ENCODE peak calls at places on chromosomes 16 and 17, in five cellular contexts. S is lower leg skin, N is astrocyte of the spinal cord, W is foreskin fibroblast, H is ascending aorta. C is an unnamed sample.
A peak's percentile ranks its signal among the peaks of the same experiment; 100 is the strongest.

GRCh38 chr17:50199651-50200446 is 1.6 kb downstream of the COL1A1 start:
- DNase-seq in S (peak; percentile 93), N (peak; percentile 98), W (peak; percentile 98), H (peak; percentile 83), C (no peak)

GRCh38 chr16:68074850-68075249 is 10.3 kb upstream of the NFATC3 start:
- DNase-seq in S (no peak), N (no peak), W (no peak), H (no peak), C (no peak)

GRCh38 chr17:70172921-70173320 is 3.6 kb downstream of the KCNJ2 start:
- DNase-seq in S (no peak), N (peak; percentile 40), W (peak; percentile 45), H (no peak), C (no peak)

GRCh38 chr17:57761887-57762286 is 16.8 kb upstream of the CCDC182 start:
- DNase-seq in S (no peak), N (no peak), W (no peak), H (no peak), C (no peak)

GRCh38 chr17:39099686-39100293 is 51.6 kb downstream of the PLXDC1 start:
- DNase-seq in S (no peak), N (peak; percentile 23), W (peak; percentile 64), H (no peak), C (no peak)

GRCh38 chr17:27530791-27531391 is 74.6 kb downstream of the KSR1 start:
- DNase-seq in S (peak; percentile 26), N (peak; percentile 25), W (no peak), H (peak; percentile 23), C (no peak)

GRCh38 chr17:34300652-34301390 is 15.3 kb downstream of the CCL11 start:
- DNase-seq in S (no peak), N (peak; percentile 72), W (peak; percentile 52), H (no peak), C (no peak)

GRCh38 chr17:50469005-50469605 is 425 bp upstream of the CHAD start:
- DNase-seq in S (no peak), N (no peak), W (peak; percentile 36), H (no peak), C (no peak)

GRCh38 chr16:89388536-89388935 is 101.8 kb downstream of the ANKRD11 start:
- DNase-seq in S (no peak), N (no peak), W (no peak), H (no peak), C (no peak)

GRCh38 chr17:48997827-48998556 is 807 bp downstream of the IGF2BP1 start:
- DNase-seq in S (no peak), N (no peak), W (peak; percentile 58), H (no peak), C (no peak)

GRCh38 chr17:57104461-57105175 is 19.6 kb downstream of the AKAP1 start:
- DNase-seq in S (no peak), N (peak; percentile 47), W (peak; percentile 82), H (no peak), C (no peak)

DNA sequence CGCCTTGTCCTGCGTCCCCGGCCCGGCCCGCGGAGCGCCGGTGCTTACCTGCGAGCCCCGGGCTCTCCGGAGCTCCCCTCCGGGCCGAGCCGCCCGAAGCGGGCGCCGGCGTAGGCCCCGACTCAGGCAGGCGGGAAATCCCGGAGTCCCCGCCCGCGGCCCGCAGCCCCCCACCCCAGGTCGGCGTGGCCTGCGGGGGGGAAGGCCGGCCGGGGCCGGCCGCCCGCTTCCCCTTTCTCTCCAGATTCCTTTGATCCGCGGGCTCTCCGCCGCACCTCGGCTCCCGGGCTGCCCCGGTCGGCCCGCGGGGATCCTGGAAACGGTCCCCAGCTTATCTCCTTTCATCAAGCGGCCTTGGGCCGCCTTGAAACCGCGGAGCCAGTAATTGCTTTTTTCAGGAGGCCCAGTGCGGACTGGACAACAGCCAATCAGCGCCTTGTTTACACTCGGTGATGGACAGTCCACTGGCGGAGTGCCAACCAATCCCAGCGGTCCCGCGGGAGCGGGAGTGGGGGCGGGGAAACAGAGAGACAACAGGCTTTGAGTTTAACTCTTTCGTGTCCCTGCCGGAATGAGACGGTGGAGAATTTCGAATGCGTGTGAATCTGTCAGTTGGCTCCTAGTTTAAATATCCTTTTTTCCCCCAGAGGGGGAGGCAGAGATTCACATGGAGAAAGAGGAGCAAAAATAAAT is 1.4 kb upstream of the BAHCC1 start:
- DNase-seq in S (peak; percentile 100), N (peak; percentile 100), W (peak; percentile 100), H (peak; percentile 99), C (peak; percentile 95)
- TF ChIP-seq CTCF in S (no peak), N (peak; percentile 22), W (no peak), H (no peak), C (peak; percentile 6)

GRCh38 chr16:53898993-53899392 is 195.0 kb downstream of the FTO start:
- DNase-seq in S (no peak), N (no peak), W (peak; percentile 33), H (no peak), C (no peak)

GRCh38 chr16:53893731-53894435 is 189.9 kb downstream of the FTO start:
- DNase-seq in S (no peak), N (peak; percentile 68), W (peak; percentile 87), H (no peak), C (no peak)

GRCh38 chr16:53899471-53899870 is 195.5 kb downstream of the FTO start:
- DNase-seq in S (no peak), N (no peak), W (no peak), H (no peak), C (no peak)

GRCh38 chr16:53900678-53901077 is 196.7 kb downstream of the FTO start:
- DNase-seq in S (no peak), N (no peak), W (no peak), H (no peak), C (no peak)

DNA sequence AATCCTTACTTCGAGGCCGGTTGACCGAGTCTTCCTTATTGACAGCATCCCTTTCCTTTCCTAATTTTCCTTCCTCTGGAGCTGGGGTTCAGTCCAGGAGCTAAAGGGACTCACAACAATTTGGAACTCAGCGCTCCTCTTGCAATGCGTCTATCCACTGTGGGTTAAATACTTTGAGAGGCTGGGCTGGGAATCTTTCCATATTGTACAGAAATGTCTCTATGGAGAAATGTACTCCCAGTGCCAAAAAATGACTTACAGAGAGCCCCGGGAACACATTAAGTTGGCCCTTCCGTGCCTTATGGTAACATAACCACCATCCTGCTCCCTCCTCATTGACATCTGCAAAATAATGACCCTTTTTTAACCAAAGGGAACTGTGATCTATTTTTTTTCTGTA is 192.8 kb downstream of the FTO start:
- DNase-seq in S (no peak), N (no peak), W (no peak), H (no peak), C (no peak)
- H3K4me3 ChIP-seq in S (no peak overlapping the region), N (no peak overlapping the region), W (no peak overlapping the region), H (no peak overlapping the region), C (no peak overlapping the region)

GRCh38 chr17:5111402-5112204 is at the start of gene ZNF232:
- DNase-seq in S (peak; percentile 90), N (peak; percentile 92), W (peak; percentile 97), H (peak; percentile 63), C (peak; percentile 38)
- TF ChIP-seq CTCF in S (no peak), N (no peak), W (no peak), H (no peak), C (no peak)

DNA sequence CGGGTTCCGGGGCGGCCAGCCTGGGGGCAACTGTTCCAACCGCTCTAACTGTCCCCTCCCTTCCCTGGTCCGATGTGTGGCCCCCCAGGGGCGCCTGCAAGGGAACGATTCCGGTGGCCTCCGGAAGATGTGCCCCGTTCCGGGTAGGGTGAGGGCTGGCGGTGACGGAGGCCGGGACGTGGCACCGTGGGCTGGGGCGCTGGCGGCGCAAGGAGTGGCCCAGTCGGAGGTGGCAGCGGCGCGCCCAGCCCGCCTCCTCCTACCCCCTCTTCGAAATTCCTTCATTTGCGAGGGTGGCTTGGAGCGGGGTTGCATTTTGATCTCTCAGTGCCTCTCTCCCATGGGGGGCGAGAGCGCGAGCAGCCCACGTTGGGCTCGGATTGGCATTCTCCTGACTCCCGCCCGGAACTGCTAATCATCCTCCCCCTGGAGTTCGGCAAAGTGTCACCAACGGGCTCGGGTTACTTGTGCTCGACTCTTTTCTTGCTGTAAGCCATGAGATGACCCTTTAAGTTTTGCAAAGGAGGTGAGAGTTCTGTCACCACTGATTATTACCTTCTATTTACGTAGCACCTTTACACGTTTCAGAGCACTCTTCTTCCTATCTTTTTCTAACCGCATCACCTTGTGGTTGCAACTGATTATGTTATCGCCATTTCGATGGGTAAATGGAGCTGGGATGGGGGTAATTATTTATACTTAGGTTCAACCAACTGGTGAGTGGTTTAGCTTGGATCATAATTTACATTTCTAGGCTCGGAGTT is 667 bp downstream of the NDEL1 start:
- DNase-seq in S (peak; percentile 44), N (peak; percentile 50), W (peak; percentile 74), H (peak; percentile 27), C (no peak)
- H3K4me3 ChIP-seq in S (peak overlapping the region; percentile 94), N (peak overlapping the region; percentile 90), W (peak overlapping the region; percentile 86), H (peak overlapping the region; percentile 96), C (peak overlapping the region; percentile 93)

GRCh38 chr17:29181226-29181625 is 1.0 kb upstream of the MYO18A start:
- DNase-seq in S (no peak), N (no peak), W (no peak), H (no peak), C (no peak)

GRCh38 chr17:29180788-29181160 is 576 bp upstream of the MYO18A start:
- DNase-seq in S (no peak), N (no peak), W (no peak), H (no peak), C (no peak)

GRCh38 chr17:29178750-29179231 is 1.4 kb downstream of the MYO18A start:
- DNase-seq in S (no peak), N (no peak), W (no peak), H (no peak), C (no peak)

GRCh38 chr17:29179232-29180036 is 764 bp downstream of the MYO18A start:
- DNase-seq in S (peak; percentile 55), N (no peak), W (peak; percentile 35), H (no peak), C (no peak)

GRCh38 chr17:29180051-29180787 is at the start of gene MYO18A:
- DNase-seq in S (no peak), N (peak; percentile 69), W (peak; percentile 93), H (no peak), C (no peak)
- TF ChIP-seq CTCF in S (no peak), N (peak; percentile 69), W (peak; percentile 62), H (peak; percentile 80), C (peak; percentile 94)

GRCh38 chr17:9200699-9201359 is 179.5 kb downstream of the NTN1 start:
- DNase-seq in S (no peak), N (no peak), W (no peak), H (no peak), C (no peak)
- H3K4me3 ChIP-seq in S (no peak overlapping the region), N (no peak overlapping the region), W (no peak overlapping the region), H (no peak overlapping the region), C (no peak overlapping the region)

C was measured in AG04449.